ENCODE peak calls at places on chromosomes 2 and 18, in six cellular contexts. T is endothelial cell, D is tibial artery, B is AG10803, C is mesothelial cell of epicardium, Z is NB4. U is an unnamed sample.

GRCh38 chr18:74760436-74760835 is 162.8 kb downstream of the ZNF407 start:
- DNase-seq in T (no peak), B (no peak), D (no peak), C (no peak), Z (no peak), U (no peak)

GRCh38 chr2:191923652-191923997 is 76.7 kb upstream of the CAVIN2 start:
- DNase-seq in T (no peak), C (no peak), D (no peak), Z (no peak), B (no peak), U (no peak)

GRCh38 chr2:1603059-1603458 is 141.3 kb downstream of the PXDN start:
- DNase-seq in D (no peak), C (no peak), Z (no peak), B (no peak), T (no peak), U (no peak)

GRCh38 chr2:4979127-4979526 is 713.1 kb upstream of the SOX11 start:
- DNase-seq in C (no peak), Z (no peak), T (no peak), B (no peak), D (no peak), U (no peak)

GRCh38 chr2:62034715-62035114 is 129.2 kb downstream of the COMMD1 start:
- DNase-seq in D (no peak), Z (no peak), B (no peak), T (no peak), C (no peak), U (no peak)

GRCh38 chr18:26471027-26471426 is 77.3 kb downstream of the KCTD1 start:
- DNase-seq in T (no peak), B (peak; percentile 13), D (no peak), C (no peak), Z (no peak), U (no peak)

GRCh38 chr18:8894823-8895222 is 189.5 kb downstream of the MTCL1 start:
- DNase-seq in C (no peak), D (no peak), Z (no peak), B (no peak), T (no peak), U (no peak)

GRCh38 chr18:44473394-44474066 is 207.2 kb upstream of the SETBP1 start:
- DNase-seq in D (no peak), B (no peak), C (no peak), Z (no peak), T (no peak), U (no peak)

GRCh38 chr2:118805061-118805690 is 42.3 kb downstream of the EN1 start:
- DNase-seq in Z (no peak), C (no peak), B (peak; percentile 87), T (no peak), D (no peak), U (no peak)

GRCh38 chr18:29176681-29177080 is 999.8 kb upstream of the CDH2 start:
- DNase-seq in D (no peak), Z (no peak), C (no peak), T (no peak), B (no peak), U (no peak)

GRCh38 chr18:50662177-50662576 is 102.3 kb downstream of the MAPK4 start:
- DNase-seq in B (no peak), Z (peak; percentile 53), T (no peak), D (no peak), C (no peak), U (no peak)

GRCh38 chr2:217075225-217075802 is 215.4 kb upstream of the TNP1 start:
- DNase-seq in B (peak; percentile 42), C (no peak), D (peak; percentile 61), T (peak; percentile 4), Z (peak; percentile 46), U (no peak)

GRCh38 chr2:5946210-5947118 is 254.3 kb downstream of the SOX11 start:
- DNase-seq in D (no peak), T (no peak), C (no peak), B (no peak), Z (no peak), U (no peak)

GRCh38 chr2:203835867-203836800 is 31.4 kb upstream of the CTLA4 start:
- DNase-seq in T (no peak), Z (no peak), D (no peak), C (no peak), B (no peak), U (no peak)

GRCh38 chr2:138182276-138182675 is 218.0 kb downstream of the HNMT start:
- DNase-seq in C (no peak), D (no peak), Z (no peak), T (no peak), B (no peak), U (no peak)

GRCh38 chr2:119826370-119826961 is 66.7 kb downstream of the PTPN4 start:
- DNase-seq in B (peak; percentile 22), T (peak; percentile 54), C (no peak), D (no peak), Z (peak; percentile 77), U (peak; percentile 50)

GRCh38 chr2:232960862-232961261 is 52.2 kb downstream of the NGEF start:
- DNase-seq in D (no peak), B (no peak), C (no peak), Z (no peak), T (no peak), U (no peak)

GRCh38 chr2:232963913-232964312 is 49.1 kb downstream of the NGEF start:
- DNase-seq in B (no peak), Z (no peak), T (no peak), D (no peak), C (no peak), U (no peak)

GRCh38 chr2:232970051-232970450 is 43.0 kb downstream of the NGEF start:
- DNase-seq in C (no peak), T (no peak), Z (no peak), D (no peak), B (no peak), U (no peak)

GRCh38 chr2:232966122-232966521 is 46.9 kb downstream of the NGEF start:
- DNase-seq in D (no peak), T (no peak), C (no peak), B (no peak), Z (no peak), U (no peak)
- TF ChIP-seq CTCF in D (no peak), T (no peak), C (no peak), B (no peak), Z (no peak), U (no peak)

DNA sequence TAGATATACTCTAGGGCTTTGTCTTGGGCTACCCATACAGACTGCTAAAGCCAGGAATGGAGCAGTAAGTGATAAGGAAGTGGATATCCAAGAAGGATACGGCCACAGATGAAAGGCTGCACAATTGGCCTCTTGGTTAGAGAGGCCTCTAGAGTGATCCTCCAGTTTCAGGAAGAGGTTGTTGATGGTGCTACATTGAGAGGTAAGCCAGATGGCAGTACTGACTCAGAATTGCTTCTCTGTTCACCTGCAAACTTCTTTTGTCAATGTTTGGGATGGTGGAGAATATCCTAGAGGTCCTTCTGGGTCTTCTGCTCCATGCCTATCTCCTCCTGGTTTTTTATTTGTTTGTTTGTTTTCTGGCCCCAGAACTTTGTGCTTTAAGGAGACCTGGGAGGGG is 226.8 kb upstream of the LRRTM1 start:
- DNase-seq in Z (no peak), C (no peak), B (no peak), D (no peak), T (no peak), U (no peak)
- TF ChIP-seq CTCF in Z (no peak), C (no peak), B (no peak), D (no peak), T (no peak), U (no peak)

DNA sequence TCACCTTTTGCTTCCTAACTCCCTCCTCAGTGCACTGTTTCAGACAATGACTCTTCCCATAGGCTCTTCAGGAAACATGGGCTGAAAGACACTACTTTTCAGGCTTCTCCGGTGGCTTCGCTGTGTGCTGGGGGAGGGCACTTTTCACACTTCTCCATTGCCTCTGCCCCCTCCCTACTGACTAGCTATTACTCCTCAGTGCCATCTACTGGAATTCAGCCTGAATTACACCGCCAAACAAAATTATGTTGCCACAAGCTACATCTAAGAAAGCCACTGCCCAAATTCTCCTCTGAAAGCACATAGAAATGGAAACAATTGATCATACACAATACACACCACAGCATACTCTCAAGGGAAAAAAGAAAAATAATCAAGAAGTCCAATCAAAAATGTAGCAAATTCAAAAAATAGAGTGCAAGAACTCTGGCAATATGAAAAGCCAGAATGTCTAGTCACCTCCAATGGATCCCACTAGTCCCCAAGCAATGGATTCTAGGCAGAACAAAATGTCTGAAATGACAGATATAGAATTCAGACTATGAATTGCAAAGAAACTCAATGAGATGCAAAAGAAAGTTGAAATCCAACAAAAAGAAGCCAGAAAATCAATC is 1139.4 kb upstream of the GYPC start:
- DNase-seq in D (no peak), Z (peak; percentile 58), C (no peak), B (no peak), T (peak; percentile 22), U (no peak)
- TF ChIP-seq CTCF in D (no peak), Z (peak; percentile 81), C (peak; percentile 28), B (peak; percentile 27), T (peak; percentile 78), U (peak; percentile 84)

GRCh38 chr2:7083580-7084509 is 166.6 kb downstream of the RNF144A start:
- DNase-seq in C (no peak), Z (peak; percentile 75), D (no peak), B (peak; percentile 20), T (peak; percentile 49), U (peak; percentile 40)
- TF ChIP-seq CTCF in C (no peak), Z (peak; percentile 72), D (no peak), B (peak; percentile 57), T (peak; percentile 80), U (peak; percentile 83)

DNA sequence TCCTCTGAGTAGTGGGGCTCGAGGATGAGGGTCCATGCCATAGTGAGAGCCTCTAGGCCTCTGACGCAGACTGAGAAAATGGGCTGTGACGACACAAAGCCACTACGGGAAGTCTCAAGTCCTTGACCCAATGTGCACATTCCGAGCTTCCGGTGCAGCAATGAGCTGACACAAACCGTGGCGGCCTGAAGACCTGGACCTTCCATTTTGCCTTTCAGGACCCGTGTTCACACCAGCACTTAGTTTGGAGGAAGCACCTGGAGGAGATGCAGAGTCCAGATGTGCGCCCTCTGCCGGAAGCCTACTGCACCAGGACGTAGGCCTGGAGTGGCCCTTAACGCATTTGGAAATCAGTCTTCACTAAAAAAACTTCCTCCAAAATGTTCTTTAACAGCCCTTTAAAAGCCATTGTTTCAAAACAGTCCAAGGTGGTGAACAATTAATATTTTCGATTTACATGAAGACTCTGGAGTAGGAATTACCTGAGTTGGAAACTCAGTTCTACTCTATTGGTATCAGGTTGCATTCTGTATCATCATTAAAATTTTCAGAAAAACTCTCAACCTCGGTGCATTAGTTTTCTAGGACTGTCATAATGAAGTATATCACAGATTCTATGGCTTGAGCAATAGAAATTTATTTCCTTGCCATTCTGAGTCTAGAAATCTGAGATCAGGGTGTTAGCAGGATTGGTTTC is 33.9 kb downstream of the BMP10 start:
- DNase-seq in D (peak; percentile 69), C (peak; percentile 30), B (no peak), Z (peak; percentile 33), T (peak; percentile 72), U (peak; percentile 67)
- TF ChIP-seq CTCF in D (peak; percentile 56), C (peak; percentile 36), B (peak; percentile 50), Z (peak; percentile 18), T (peak; percentile 65), U (peak; percentile 54)